ENCODE peak calls at places on chromosomes 11 and 22, in nine cellular contexts. One of them, this sample, is unnamed.

GRCh38 chr22:50105529-50106100 is 15.8 kb downstream of the MOV10L1 start:
- DNase-seq in gastrocnemius medialis: no peak
- DNase-seq in brain microvascular endothelial cell: peak
- DNase-seq in breast epithelium: no peak
- DNase-seq in SJSA1: no peak
- DNase-seq in thoracic aorta: no peak
- DNase-seq in stomach: no peak
- DNase-seq in CD8-positive, alpha-beta T cell: no peak
- DNase-seq in body of pancreas: no peak
- DNase-seq in this sample: no peak

GRCh38 chr11:110356769-110357671 is 60.6 kb upstream of the RDX start:
- DNase-seq in gastrocnemius medialis: no peak
- DNase-seq in brain microvascular endothelial cell: peak
- DNase-seq in breast epithelium: no peak
- DNase-seq in SJSA1: peak
- DNase-seq in thoracic aorta: no peak
- DNase-seq in stomach: no peak
- DNase-seq in CD8-positive, alpha-beta T cell: no peak
- DNase-seq in body of pancreas: peak
- DNase-seq in this sample: no peak

GRCh38 chr11:1703146-1703545 is 6.2 kb downstream of the KRTAP5-6 start:
- DNase-seq in gastrocnemius medialis: no peak
- DNase-seq in brain microvascular endothelial cell: no peak
- DNase-seq in breast epithelium: no peak
- DNase-seq in SJSA1: no peak
- DNase-seq in thoracic aorta: no peak
- DNase-seq in stomach: no peak
- DNase-seq in CD8-positive, alpha-beta T cell: no peak
- DNase-seq in body of pancreas: no peak
- DNase-seq in this sample: no peak

GRCh38 chr22:32482708-32483107 is 8.1 kb downstream of the FBXO7 start:
- DNase-seq in gastrocnemius medialis: no peak
- DNase-seq in brain microvascular endothelial cell: no peak
- DNase-seq in breast epithelium: no peak
- DNase-seq in SJSA1: no peak
- DNase-seq in thoracic aorta: no peak
- DNase-seq in stomach: no peak
- DNase-seq in CD8-positive, alpha-beta T cell: no peak
- DNase-seq in body of pancreas: no peak
- DNase-seq in this sample: no peak

GRCh38 chr11:75103380-75104026 is 6.8 kb upstream of the OR2AT4 start:
- DNase-seq in gastrocnemius medialis: no peak
- DNase-seq in brain microvascular endothelial cell: peak
- DNase-seq in breast epithelium: no peak
- DNase-seq in SJSA1: no peak
- DNase-seq in thoracic aorta: no peak
- DNase-seq in stomach: no peak
- DNase-seq in CD8-positive, alpha-beta T cell: no peak
- DNase-seq in body of pancreas: no peak
- DNase-seq in this sample: no peak

GRCh38 chr11:85854557-85855340 is 434 bp upstream of the CCDC83 start:
- DNase-seq in gastrocnemius medialis: peak
- DNase-seq in brain microvascular endothelial cell: peak
- DNase-seq in breast epithelium: peak
- DNase-seq in SJSA1: peak
- DNase-seq in thoracic aorta: peak
- DNase-seq in stomach: peak
- DNase-seq in CD8-positive, alpha-beta T cell: peak
- DNase-seq in body of pancreas: peak
- DNase-seq in this sample: peak

GRCh38 chr11:2590131-2590950 is 109.5 kb downstream of the KCNQ1OT1 start:
- DNase-seq in gastrocnemius medialis: peak
- DNase-seq in brain microvascular endothelial cell: no peak
- DNase-seq in breast epithelium: no peak
- DNase-seq in SJSA1: no peak
- DNase-seq in thoracic aorta: no peak
- DNase-seq in stomach: no peak
- DNase-seq in CD8-positive, alpha-beta T cell: no peak
- DNase-seq in body of pancreas: peak
- DNase-seq in this sample: no peak

GRCh38 chr11:93741882-93742226 is 382 bp downstream of the C11orf54 start:
- DNase-seq in gastrocnemius medialis: peak
- DNase-seq in brain microvascular endothelial cell: no peak
- DNase-seq in breast epithelium: peak
- DNase-seq in SJSA1: no peak
- DNase-seq in thoracic aorta: no peak
- DNase-seq in stomach: peak
- DNase-seq in CD8-positive, alpha-beta T cell: no peak
- DNase-seq in body of pancreas: peak
- DNase-seq in this sample: peak

GRCh38 chr22:33129621-33130020 is 71.4 kb upstream of the SYN3 start:
- DNase-seq in gastrocnemius medialis: no peak
- DNase-seq in brain microvascular endothelial cell: no peak
- DNase-seq in breast epithelium: no peak
- DNase-seq in SJSA1: no peak
- DNase-seq in thoracic aorta: no peak
- DNase-seq in stomach: no peak
- DNase-seq in CD8-positive, alpha-beta T cell: no peak
- DNase-seq in body of pancreas: no peak
- DNase-seq in this sample: peak

GRCh38 chr11:118084247-118084646 is 2.5 kb downstream of the SMIM35 start:
- DNase-seq in gastrocnemius medialis: peak
- DNase-seq in brain microvascular endothelial cell: no peak
- DNase-seq in breast epithelium: no peak
- DNase-seq in SJSA1: no peak
- DNase-seq in thoracic aorta: no peak
- DNase-seq in stomach: no peak
- DNase-seq in CD8-positive, alpha-beta T cell: no peak
- DNase-seq in body of pancreas: no peak
- DNase-seq in this sample: no peak

GRCh38 chr22:49975543-49976389 is 15.2 kb downstream of the PIM3 start:
- DNase-seq in gastrocnemius medialis: peak
- DNase-seq in brain microvascular endothelial cell: no peak
- DNase-seq in breast epithelium: peak
- DNase-seq in SJSA1: no peak
- DNase-seq in thoracic aorta: peak
- DNase-seq in stomach: peak
- DNase-seq in CD8-positive, alpha-beta T cell: no peak
- DNase-seq in body of pancreas: peak
- DNase-seq in this sample: peak

GRCh38 chr22:26589367-26589844 is 526 bp downstream of the TPST2 start:
- DNase-seq in gastrocnemius medialis: no peak
- DNase-seq in brain microvascular endothelial cell: no peak
- DNase-seq in breast epithelium: no peak
- DNase-seq in SJSA1: peak
- DNase-seq in thoracic aorta: no peak
- DNase-seq in stomach: peak
- DNase-seq in CD8-positive, alpha-beta T cell: no peak
- DNase-seq in body of pancreas: peak
- DNase-seq in this sample: peak

GRCh38 chr11:78786086-78786485 is 211.4 kb upstream of the NARS2 start:
- DNase-seq in gastrocnemius medialis: no peak
- DNase-seq in brain microvascular endothelial cell: no peak
- DNase-seq in breast epithelium: no peak
- DNase-seq in SJSA1: no peak
- DNase-seq in thoracic aorta: no peak
- DNase-seq in stomach: no peak
- DNase-seq in CD8-positive, alpha-beta T cell: no peak
- DNase-seq in body of pancreas: no peak
- DNase-seq in this sample: no peak

GRCh38 chr11:45173064-45173463 is 26.6 kb downstream of the PRDM11 start:
- DNase-seq in gastrocnemius medialis: no peak
- DNase-seq in brain microvascular endothelial cell: no peak
- DNase-seq in breast epithelium: no peak
- DNase-seq in SJSA1: no peak
- DNase-seq in thoracic aorta: no peak
- DNase-seq in stomach: no peak
- DNase-seq in CD8-positive, alpha-beta T cell: no peak
- DNase-seq in body of pancreas: no peak
- DNase-seq in this sample: no peak

GRCh38 chr11:75734491-75735180 is 17.0 kb downstream of the MOGAT2 start:
- DNase-seq in gastrocnemius medialis: peak
- DNase-seq in brain microvascular endothelial cell: no peak
- DNase-seq in breast epithelium: no peak
- DNase-seq in SJSA1: no peak
- DNase-seq in thoracic aorta: no peak
- DNase-seq in stomach: peak
- DNase-seq in CD8-positive, alpha-beta T cell: no peak
- DNase-seq in body of pancreas: no peak
- DNase-seq in this sample: peak

GRCh38 chr11:75277211-75277805 is 36.7 kb downstream of the TPBGL start:
- DNase-seq in gastrocnemius medialis: peak
- DNase-seq in brain microvascular endothelial cell: no peak
- DNase-seq in breast epithelium: no peak
- DNase-seq in SJSA1: no peak
- DNase-seq in thoracic aorta: no peak
- DNase-seq in stomach: peak
- DNase-seq in CD8-positive, alpha-beta T cell: no peak
- DNase-seq in body of pancreas: no peak
- DNase-seq in this sample: no peak

GRCh38 chr11:62445314-62445740 is 26.5 kb downstream of the SCGB1A1 start:
- DNase-seq in gastrocnemius medialis: no peak
- DNase-seq in brain microvascular endothelial cell: no peak
- DNase-seq in breast epithelium: peak
- DNase-seq in SJSA1: no peak
- DNase-seq in thoracic aorta: no peak
- DNase-seq in stomach: peak
- DNase-seq in CD8-positive, alpha-beta T cell: no peak
- DNase-seq in body of pancreas: peak
- DNase-seq in this sample: no peak

GRCh38 chr22:44540756-44541670 is 43.0 kb upstream of the RTL6 start:
- DNase-seq in gastrocnemius medialis: no peak
- DNase-seq in brain microvascular endothelial cell: no peak
- DNase-seq in breast epithelium: no peak
- DNase-seq in SJSA1: no peak
- DNase-seq in thoracic aorta: no peak
- DNase-seq in stomach: no peak
- DNase-seq in CD8-positive, alpha-beta T cell: no peak
- DNase-seq in body of pancreas: no peak
- DNase-seq in this sample: no peak

GRCh38 chr22:44807915-44808690 is 55.7 kb downstream of the ARHGAP8 start:
- DNase-seq in gastrocnemius medialis: no peak
- DNase-seq in brain microvascular endothelial cell: no peak
- DNase-seq in breast epithelium: no peak
- DNase-seq in SJSA1: no peak
- DNase-seq in thoracic aorta: no peak
- DNase-seq in stomach: no peak
- DNase-seq in CD8-positive, alpha-beta T cell: no peak
- DNase-seq in body of pancreas: no peak
- DNase-seq in this sample: no peak

GRCh38 chr11:133576351-133576750 is 44.0 kb upstream of the OPCML start:
- DNase-seq in gastrocnemius medialis: no peak
- DNase-seq in brain microvascular endothelial cell: no peak
- DNase-seq in breast epithelium: no peak
- DNase-seq in SJSA1: no peak
- DNase-seq in thoracic aorta: no peak
- DNase-seq in stomach: no peak
- DNase-seq in CD8-positive, alpha-beta T cell: no peak
- DNase-seq in body of pancreas: no peak
- DNase-seq in this sample: peak

DNA sequence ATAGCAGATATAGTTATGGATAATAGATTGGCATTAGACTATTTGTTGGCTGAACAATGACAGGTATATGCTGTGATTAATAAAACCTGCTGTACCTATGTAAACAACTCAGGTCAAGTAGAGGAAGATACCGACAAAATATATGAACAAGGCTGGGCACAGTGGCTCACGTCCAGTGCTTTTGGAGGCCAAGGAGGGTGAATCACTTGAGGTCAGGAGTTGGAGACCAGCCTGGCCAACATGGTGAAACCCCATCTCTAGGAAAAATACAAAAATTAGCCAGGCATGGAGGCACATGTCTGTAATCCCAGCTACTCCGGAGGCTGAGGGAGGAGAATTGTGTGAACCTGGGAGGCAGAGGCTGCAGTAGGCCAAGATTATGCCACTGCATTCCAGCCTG is 14.0 kb upstream of the CHKA start:
- DNase-seq in gastrocnemius medialis: no peak
- DNase-seq in brain microvascular endothelial cell: no peak
- DNase-seq in breast epithelium: no peak
- DNase-seq in SJSA1: no peak
- DNase-seq in thoracic aorta: no peak
- DNase-seq in stomach: no peak
- DNase-seq in CD8-positive, alpha-beta T cell: no peak
- DNase-seq in body of pancreas: no peak
- DNase-seq in this sample: no peak
- H3K4me3 ChIP-seq in gastrocnemius medialis: no peak
- H3K4me3 ChIP-seq in brain microvascular endothelial cell: no peak
- H3K4me3 ChIP-seq in breast epithelium: no peak
- H3K4me3 ChIP-seq in SJSA1: no peak
- H3K4me3 ChIP-seq in thoracic aorta: no peak
- H3K4me3 ChIP-seq in stomach: no peak
- H3K4me3 ChIP-seq in CD8-positive, alpha-beta T cell: no peak
- H3K4me3 ChIP-seq in body of pancreas: no peak
- H3K4me3 ChIP-seq in this sample: no peak

DNA sequence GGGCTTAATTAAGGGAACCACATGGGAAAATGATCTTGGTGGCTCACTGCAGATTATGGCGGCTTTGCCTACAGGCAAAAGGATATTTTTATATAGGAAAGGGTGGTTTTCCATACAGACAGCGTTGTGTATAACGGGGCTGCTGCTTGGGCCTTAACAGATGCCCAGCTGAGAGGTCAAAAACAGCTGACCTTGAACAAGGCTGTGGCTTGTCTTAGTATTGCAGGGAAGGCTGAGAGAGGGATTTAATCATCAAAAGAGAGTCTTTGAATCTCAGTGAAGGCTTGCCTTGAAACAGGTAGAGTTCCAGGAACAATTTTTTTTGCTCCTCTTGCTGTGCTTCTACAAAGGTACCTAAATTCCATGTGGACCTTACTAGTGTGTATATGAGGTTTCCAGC is 301.6 kb upstream of the C11orf87 start:
- DNase-seq in gastrocnemius medialis: no peak
- DNase-seq in brain microvascular endothelial cell: no peak
- DNase-seq in breast epithelium: no peak
- DNase-seq in SJSA1: no peak
- DNase-seq in thoracic aorta: no peak
- DNase-seq in stomach: no peak
- DNase-seq in CD8-positive, alpha-beta T cell: no peak
- DNase-seq in body of pancreas: no peak
- DNase-seq in this sample: peak
- H3K27ac ChIP-seq in gastrocnemius medialis: no peak
- H3K27ac ChIP-seq in brain microvascular endothelial cell: no peak
- H3K27ac ChIP-seq in breast epithelium: no peak
- H3K27ac ChIP-seq in SJSA1: no peak
- H3K27ac ChIP-seq in thoracic aorta: no peak
- H3K27ac ChIP-seq in stomach: no peak
- H3K27ac ChIP-seq in CD8-positive, alpha-beta T cell: no peak
- H3K27ac ChIP-seq in body of pancreas: no peak
- H3K27ac ChIP-seq in this sample: no peak

GRCh38 chr11:19714387-19715363 is 2.0 kb downstream of the NAV2 start:
- DNase-seq in gastrocnemius medialis: peak
- DNase-seq in brain microvascular endothelial cell: peak
- DNase-seq in breast epithelium: peak
- DNase-seq in SJSA1: peak
- DNase-seq in thoracic aorta: peak
- DNase-seq in stomach: no peak
- DNase-seq in CD8-positive, alpha-beta T cell: no peak
- DNase-seq in body of pancreas: peak
- DNase-seq in this sample: peak
- H3K4me3 ChIP-seq in gastrocnemius medialis: peak
- H3K4me3 ChIP-seq in brain microvascular endothelial cell: peak
- H3K4me3 ChIP-seq in breast epithelium: peak
- H3K4me3 ChIP-seq in SJSA1: peak
- H3K4me3 ChIP-seq in thoracic aorta: peak
- H3K4me3 ChIP-seq in stomach: peak
- H3K4me3 ChIP-seq in CD8-positive, alpha-beta T cell: peak
- H3K4me3 ChIP-seq in body of pancreas: no peak
- H3K4me3 ChIP-seq in this sample: no peak

GRCh38 chr11:64224151-64224890 is 1.7 kb downstream of the TRPT1 start:
- DNase-seq in gastrocnemius medialis: no peak
- DNase-seq in brain microvascular endothelial cell: no peak
- DNase-seq in breast epithelium: no peak
- DNase-seq in SJSA1: peak
- DNase-seq in thoracic aorta: no peak
- DNase-seq in stomach: no peak
- DNase-seq in CD8-positive, alpha-beta T cell: no peak
- DNase-seq in body of pancreas: no peak
- DNase-seq in this sample: no peak
- H3K27ac ChIP-seq in gastrocnemius medialis: peak
- H3K27ac ChIP-seq in brain microvascular endothelial cell: no peak
- H3K27ac ChIP-seq in breast epithelium: no peak
- H3K27ac ChIP-seq in SJSA1: no peak
- H3K27ac ChIP-seq in thoracic aorta: no peak
- H3K27ac ChIP-seq in stomach: no peak
- H3K27ac ChIP-seq in CD8-positive, alpha-beta T cell: no peak
- H3K27ac ChIP-seq in body of pancreas: no peak
- H3K27ac ChIP-seq in this sample: no peak